ENCODE peak calls at places on chromosomes 7 and 10, in five cellular contexts. W is GM12878, B is SK-N-SH, I is HepG2, K is H1. M is an unnamed sample.

GRCh38 chr10:21315321-21316220 is 209.9 kb downstream of the SKIDA1 start:
- DNase-seq in W (no peak), B (peak; percentile 53), I (peak; percentile 32), K (no peak), M (peak; percentile 27)

GRCh38 chr10:19705273-19705672 is 111.0 kb upstream of the PLXDC2 start:
- DNase-seq in W (no peak), B (no peak), I (no peak), K (no peak), M (no peak)

GRCh38 chr7:75624134-75624832 is 114.5 kb downstream of the HIP1 start:
- DNase-seq in W (no peak), B (no peak), I (no peak), K (no peak), M (no peak)

GRCh38 chr7:150799741-150800575 is at the start of gene TMEM176B:
- DNase-seq in W (no peak), B (peak; percentile 49), I (no peak), K (peak; percentile 58), M (no peak)

GRCh38 chr7:129160161-129160911 is 15.8 kb downstream of the TSPAN33 start:
- DNase-seq in W (no peak), B (peak; percentile 85), I (no peak), K (no peak), M (no peak)

GRCh38 chr10:16993186-16993585 is 136.4 kb downstream of the CUBN start:
- DNase-seq in W (no peak), B (no peak), I (no peak), K (no peak), M (no peak)

GRCh38 chr10:110214380-110214826 is 7.0 kb downstream of the MXI1 start:
- DNase-seq in W (no peak), B (no peak), I (no peak), K (no peak), M (no peak)

GRCh38 chr7:20201380-20201779 is 15.8 kb downstream of the MACC1 start:
- DNase-seq in W (no peak), B (no peak), I (no peak), K (no peak), M (no peak)

GRCh38 chr10:97229322-97229721 is 43.6 kb upstream of the SLIT1 start:
- DNase-seq in W (no peak), B (no peak), I (no peak), K (no peak), M (no peak)

GRCh38 chr10:3464760-3465405 is 292.3 kb upstream of the PITRM1 start:
- DNase-seq in W (no peak), B (no peak), I (no peak), K (no peak), M (peak; percentile 74)

GRCh38 chr10:87861566-87861952 is 1.8 kb downstream of the KLLN start:
- DNase-seq in W (peak; percentile 47), B (no peak), I (peak; percentile 82), K (no peak), M (peak; percentile 68)

GRCh38 chr10:114715171-114715670 is 57.1 kb upstream of the ABLIM1 start:
- DNase-seq in W (no peak), B (no peak), I (no peak), K (no peak), M (no peak)

GRCh38 chr10:61655335-61655851 is 7.3 kb upstream of the CABCOCO1 start:
- DNase-seq in W (no peak), B (no peak), I (no peak), K (no peak), M (no peak)

DNA sequence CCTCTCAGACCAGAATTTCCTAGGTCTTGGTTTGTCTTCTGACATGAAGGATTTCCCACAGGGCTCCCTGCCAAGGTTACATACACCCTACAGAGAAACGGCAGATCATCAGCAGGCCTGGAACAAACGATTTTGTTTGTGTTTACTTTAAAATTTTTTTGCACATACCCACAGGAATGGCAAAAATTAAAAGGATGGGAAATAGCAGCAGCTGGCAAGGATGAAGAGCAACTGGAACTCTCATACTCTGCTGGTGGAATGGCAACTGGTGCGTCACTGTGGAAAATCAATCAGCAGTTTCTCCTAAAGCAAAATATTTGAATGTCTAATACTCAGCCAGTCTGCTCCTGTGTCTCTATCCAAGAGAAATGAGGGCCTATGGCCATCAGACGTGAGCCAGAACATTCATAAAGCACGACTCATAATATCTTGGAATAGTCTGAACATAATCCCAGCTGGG is 6.5 kb downstream of the BAIAP2L1 start:
- DNase-seq in W (no peak), B (no peak), I (no peak), K (no peak), M (peak; percentile 53)
- TF ChIP-seq JUND in W (no peak), B (peak; percentile 55), I (no peak), K (no peak), M (no peak)

GRCh38 chr7:143245123-143245522 is 18.1 kb upstream of the GSTK1 start:
- DNase-seq in W (no peak), B (no peak), I (no peak), K (no peak), M (no peak)
- TF ChIP-seq JUND in W (no peak), B (no peak), I (no peak), K (no peak), M (no peak)

DNA sequence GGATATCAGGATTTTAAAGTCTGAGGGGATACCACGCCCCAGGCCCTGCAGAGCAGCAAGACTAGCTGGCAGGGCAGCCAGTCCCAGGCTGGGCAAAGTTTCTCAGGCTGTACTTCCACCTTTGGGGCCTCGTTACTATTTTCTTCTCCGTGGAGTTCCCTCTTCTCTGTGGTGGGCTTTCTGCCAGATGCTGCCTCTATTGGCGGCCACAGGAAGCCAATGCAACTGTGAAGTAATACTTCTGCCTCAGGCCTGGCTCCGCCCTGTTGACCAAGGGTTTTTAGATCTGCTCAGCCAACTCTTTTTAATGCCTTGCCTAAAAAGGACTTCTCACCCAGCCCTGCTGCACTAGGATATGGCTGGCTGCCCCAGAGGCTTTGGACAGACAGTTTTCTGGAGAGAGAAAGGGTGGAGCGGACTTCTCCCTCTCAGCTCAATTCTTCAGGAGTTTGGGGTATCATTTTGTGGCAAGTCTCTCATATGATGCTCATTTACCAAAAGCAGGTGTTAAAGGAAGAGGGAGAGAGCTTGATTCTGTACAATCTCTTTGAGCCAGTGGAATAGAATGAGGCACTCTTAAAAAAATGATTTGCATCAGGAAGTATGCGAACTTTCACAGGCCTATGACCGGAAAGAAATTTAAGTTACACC is 67.4 kb downstream of the HHEX start:
- DNase-seq in W (peak; percentile 75), B (no peak), I (peak; percentile 72), K (peak; percentile 54), M (peak; percentile 7)
- TF ChIP-seq JUND in W (no peak), B (no peak), I (no peak), K (no peak), M (no peak)

GRCh38 chr7:2571409-2571808 is 12.6 kb downstream of the IQCE start:
- DNase-seq in W (no peak), B (no peak), I (no peak), K (no peak), M (no peak)

GRCh38 chr7:2575733-2576350 is 17.1 kb downstream of the IQCE start:
- DNase-seq in W (no peak), B (no peak), I (no peak), K (no peak), M (no peak)

GRCh38 chr7:2572101-2572842 is 13.5 kb downstream of the IQCE start:
- DNase-seq in W (no peak), B (no peak), I (no peak), K (no peak), M (no peak)

GRCh38 chr7:2575046-2575732 is 16.4 kb downstream of the IQCE start:
- DNase-seq in W (no peak), B (no peak), I (no peak), K (no peak), M (no peak)

DNA sequence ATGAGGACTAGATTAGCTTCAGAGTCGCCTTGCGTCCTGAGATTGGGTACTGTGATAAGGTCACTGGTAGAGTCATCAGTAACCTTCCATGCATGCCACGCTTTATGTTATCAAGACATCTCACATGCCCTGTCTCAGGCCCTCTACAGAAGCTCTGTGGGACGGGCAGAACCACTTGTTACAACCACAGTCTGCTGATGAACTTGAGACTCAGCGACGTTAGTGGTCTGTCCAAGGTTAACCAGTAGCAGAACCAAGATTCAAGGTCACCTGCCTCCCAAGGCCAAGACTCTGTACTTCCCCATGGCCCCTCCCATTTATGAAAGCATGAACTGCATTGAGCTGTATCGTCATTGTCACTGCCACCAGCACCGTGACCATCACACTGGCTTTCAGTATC is 15.0 kb downstream of the IQCE start:
- DNase-seq in W (no peak), B (no peak), I (no peak), K (no peak), M (no peak)
- TF ChIP-seq JUND in W (no peak), B (no peak), I (no peak), K (no peak), M (no peak)

GRCh38 chr10:78712147-78712546 is 356.6 kb upstream of the ZMIZ1 start:
- DNase-seq in W (no peak), B (no peak), I (no peak), K (no peak), M (no peak)
- TF ChIP-seq JUND in W (no peak), B (no peak), I (no peak), K (no peak), M (no peak)